ENCODE peak calls at places on chromosomes 16 and 17, in five cellular contexts. M, L, S, F and W are unnamed samples.

GRCh38 chr16:88700636-88701482 is 5.3 kb downstream of the RNF166 start:
- DNase-seq in M (no peak), S (no peak), L (peak), F (peak), W (peak)

GRCh38 chr17:78970834-78971763 is 8.6 kb downstream of the LGALS3BP start:
- DNase-seq in S (peak), F (peak), L (peak), M (peak), W (peak)

GRCh38 chr16:77937473-77938195 is 84.7 kb upstream of the CLEC3A start:
- DNase-seq in M (no peak), S (no peak), F (no peak), L (no peak), W (no peak)

GRCh38 chr17:66661411-66661843 is 173.5 kb upstream of the CACNG5 start:
- DNase-seq in S (peak), L (no peak), F (no peak), M (peak), W (no peak)

GRCh38 chr16:85273293-85273692 is 161.0 kb upstream of the CIBAR2 start:
- DNase-seq in L (no peak), M (no peak), S (no peak), F (no peak), W (no peak)

GRCh38 chr17:50508573-50509460 is 578 bp downstream of the MYCBPAP start:
- DNase-seq in S (no peak), L (peak), M (no peak), F (no peak), W (no peak)

GRCh38 chr16:10870137-10870776 is 6.7 kb upstream of the CIITA start:
- DNase-seq in S (no peak), M (no peak), L (no peak), F (no peak), W (no peak)

GRCh38 chr16:26599786-26600107 is 467.0 kb upstream of the C16orf82 start:
- DNase-seq in L (no peak), F (no peak), M (no peak), S (no peak), W (no peak)

GRCh38 chr17:29760279-29760721 is 137.6 kb upstream of the CORO6 start:
- DNase-seq in F (no peak), M (no peak), S (no peak), L (no peak), W (no peak)

GRCh38 chr17:10463402-10463801 is 6.0 kb downstream of the MYH4 start:
- DNase-seq in F (no peak), S (no peak), M (no peak), L (no peak), W (no peak)

GRCh38 chr17:78806451-78806850 is 24.4 kb upstream of the CYTH1 start:
- DNase-seq in S (no peak), M (no peak), L (no peak), F (no peak), W (no peak)

GRCh38 chr16:75486014-75486404 is 9.2 kb downstream of the CHST6 start:
- DNase-seq in M (no peak), F (no peak), S (no peak), L (no peak), W (no peak)

GRCh38 chr16:83954577-83955016 is 1.6 kb downstream of the OSGIN1 start:
- DNase-seq in M (no peak), S (peak), L (peak), F (no peak), W (no peak)

GRCh38 chr17:77840576-77841160 is 117.8 kb upstream of the TNRC6C start:
- DNase-seq in L (peak), F (no peak), M (no peak), S (no peak), W (no peak)

GRCh38 chr16:23245268-23245667 is 56.8 kb upstream of the SCNN1B start:
- DNase-seq in M (no peak), F (no peak), S (no peak), L (no peak), W (no peak)

GRCh38 chr17:47732399-47733046 is 513 bp upstream of the TBX21 start:
- DNase-seq in L (no peak), M (no peak), S (no peak), F (no peak), W (no peak)

GRCh38 chr17:80034977-80035686 is 540 bp downstream of the TBC1D16 start:
- DNase-seq in M (no peak), L (no peak), F (no peak), S (no peak), W (no peak)

GRCh38 chr16:35187665-35188225 is 1728.3 kb downstream of the TP53TG3F start:
- DNase-seq in F (no peak), S (no peak), L (no peak), M (no peak), W (no peak)

GRCh38 chr17:82517230-82517865 is 2.2 kb upstream of the FOXK2 start:
- DNase-seq in S (no peak), F (no peak), M (peak), L (no peak), W (no peak)

GRCh38 chr17:4221163-4221562 is 42.6 kb downstream of the ANKFY1 start:
- DNase-seq in M (no peak), F (no peak), S (no peak), L (no peak), W (no peak)

GRCh38 chr17:78231991-78232759 is 744 bp downstream of the TMEM235 start:
- DNase-seq in S (no peak), F (no peak), M (no peak), L (peak), W (no peak)

GRCh38 chr17:35243459-35244204 is 760 bp downstream of the SLFN5 start:
- DNase-seq in L (no peak), S (no peak), M (no peak), F (no peak), W (peak)

GRCh38 chr17:75601057-75601987 is 13.7 kb downstream of the MYO15B start:
- DNase-seq in L (peak), S (peak), M (peak), F (peak), W (peak)

GRCh38 chr17:41710472-41711090 is 1.6 kb upstream of the GAST start:
- DNase-seq in M (peak), S (no peak), L (no peak), F (peak), W (peak)

GRCh38 chr16:25575363-25575762 is 116.4 kb upstream of the HS3ST4 start:
- DNase-seq in L (no peak), F (no peak), S (no peak), M (no peak), W (no peak)

GRCh38 chr17:57493625-57494024 is 237.3 kb downstream of the MSI2 start:
- DNase-seq in L (no peak), S (no peak), M (no peak), F (no peak), W (no peak)

GRCh38 chr16:56617212-56618085 is 8.1 kb upstream of the MT1E start:
- DNase-seq in M (no peak), F (peak), L (peak), S (no peak), W (peak)

GRCh38 chr16:16042076-16042475 is 92.7 kb downstream of the ABCC1 start:
- DNase-seq in L (no peak), S (no peak), M (no peak), F (no peak), W (peak)

GRCh38 chr17:58184308-58184985 is 8.1 kb upstream of the EPX start:
- DNase-seq in L (no peak), M (no peak), F (no peak), S (peak), W (no peak)

GRCh38 chr17:7217113-7217987 is 2.3 kb downstream of the DLG4 start:
- DNase-seq in L (no peak), F (peak), M (peak), S (no peak), W (peak)

GRCh38 chr16:49855280-49855821 is 561 bp downstream of the ZNF423 start:
- DNase-seq in S (no peak), M (peak), F (peak), L (peak), W (peak)